ENCODE peak calls at places on chromosomes 6 and 20, in four cellular contexts. A, L, Q and K are unnamed samples.

GRCh38 chr6:2450546-2450945 is 205.1 kb upstream of the GMDS start:
- DNase-seq in Q (peak; percentile 93), L (no peak), A (peak; percentile 80), K (peak; percentile 72)

GRCh38 chr6:127013865-127014264 is 104.6 kb upstream of the RSPO3 start:
- DNase-seq in Q (no peak), L (no peak), A (no peak), K (no peak)

GRCh38 chr6:85372188-85372914 is 77.5 kb upstream of the NT5E start:
- DNase-seq in Q (no peak), L (no peak), A (no peak), K (no peak)

GRCh38 chr6:34301408-34301807 is 52.6 kb upstream of the SMIM29 start:
- DNase-seq in Q (no peak), A (no peak), L (no peak), K (peak; percentile 54)

GRCh38 chr6:13409991-13410390 is 77.4 kb downstream of the GFOD1 start:
- DNase-seq in L (no peak), A (no peak), Q (no peak), K (no peak)

GRCh38 chr6:116370717-116371383 is at the start of gene DSE:
- DNase-seq in A (peak; percentile 67), Q (peak; percentile 28), L (peak; percentile 69), K (peak; percentile 40)

GRCh38 chr6:15417811-15418210 is 171.9 kb downstream of the JARID2 start:
- DNase-seq in L (no peak), Q (no peak), A (no peak), K (no peak)

GRCh38 chr6:21891065-21891464 is 297.5 kb downstream of the SOX4 start:
- DNase-seq in A (no peak), L (no peak), Q (no peak), K (no peak)

GRCh38 chr20:61719691-61720347 is 345.9 kb downstream of the TAF4 start:
- DNase-seq in A (no peak), Q (no peak), L (no peak), K (no peak)

GRCh38 chr20:56859751-56860366 is 230.8 kb downstream of the TFAP2C start:
- DNase-seq in L (no peak), A (no peak), Q (no peak), K (no peak)

GRCh38 chr6:133408543-133408942 is 167.4 kb downstream of the EYA4 start:
- DNase-seq in L (no peak), Q (no peak), A (no peak), K (no peak)

GRCh38 chr6:71412559-71412958 is 123.9 kb downstream of the OGFRL1 start:
- DNase-seq in Q (no peak), L (no peak), A (no peak), K (no peak)

GRCh38 chr6:89350281-89351037 is 2.1 kb downstream of the UBE2J1 start:
- DNase-seq in Q (no peak), L (no peak), A (no peak), K (no peak)

GRCh38 chr20:50617022-50617421 is 74.3 kb downstream of the RIPOR3 start:
- DNase-seq in A (no peak), Q (no peak), L (no peak), K (no peak)

GRCh38 chr6:131586544-131586943 is 13.5 kb downstream of the ARG1 start:
- DNase-seq in L (no peak), A (no peak), Q (no peak), K (no peak)

GRCh38 chr6:14851286-14851685 is 394.6 kb upstream of the JARID2 start:
- DNase-seq in A (no peak), Q (no peak), L (no peak), K (no peak)

GRCh38 chr20:31712112-31712553 is 10.5 kb downstream of the BCL2L1 start:
- DNase-seq in L (no peak), Q (peak; percentile 75), A (peak; percentile 69), K (peak; percentile 81)